ENCODE peak calls at places on chromosomes 5 and 9, in ten cellular contexts. R, D, C, Q, K, I, M, G, B and N are unnamed samples.

GRCh38 chr5:17895296-17896058 is 261.2 kb downstream of the TAF11L14 start:
- DNase-seq in Q (no peak), I (no peak), C (no peak), M (no peak), R (no peak), K (no peak), B (no peak), D (no peak), G (no peak), N (no peak)

GRCh38 chr5:40618926-40619325 is 60.8 kb upstream of the PTGER4 start:
- DNase-seq in Q (no peak), C (no peak), G (no peak), M (no peak), I (no peak), D (no peak), R (no peak), K (no peak), B (no peak), N (no peak)

GRCh38 chr5:139075066-139076050 is 122.8 kb downstream of the SIL1 start:
- DNase-seq in C (no peak), G (no peak), B (no peak), K (no peak), I (no peak), Q (no peak), M (no peak), D (no peak), R (no peak), N (no peak)

GRCh38 chr9:131747352-131747751 is 7.5 kb upstream of the RAPGEF1 start:
- DNase-seq in C (no peak), D (no peak), M (peak), R (no peak), B (no peak), K (no peak), G (no peak), I (peak), Q (no peak), N (no peak)

GRCh38 chr9:107870221-107870620 is 380.7 kb upstream of the KLF4 start:
- DNase-seq in R (no peak), D (no peak), G (no peak), K (no peak), B (no peak), I (no peak), M (no peak), C (no peak), Q (no peak), N (no peak)

GRCh38 chr5:17305964-17306725 is 88.7 kb downstream of the BASP1 start:
- DNase-seq in M (no peak), Q (peak), I (peak), R (no peak), C (peak), K (peak), G (no peak), B (no peak), D (no peak), N (no peak)

GRCh38 chr9:120927125-120928014 is 774 bp upstream of the TRAF1 start:
- DNase-seq in K (no peak), M (no peak), I (no peak), D (no peak), R (no peak), B (no peak), G (no peak), Q (no peak), C (no peak), N (no peak)

GRCh38 chr9:69324549-69325401 is at the start of gene ENTREP1:
- DNase-seq in R (no peak), C (peak), M (no peak), I (peak), D (peak), Q (peak), B (no peak), K (peak), G (peak), N (no peak)

GRCh38 chr5:144028644-144029043 is 141.8 kb downstream of the YIPF5 start:
- DNase-seq in G (no peak), C (no peak), Q (peak), D (no peak), I (peak), M (peak), R (no peak), B (no peak), K (no peak), N (no peak)

GRCh38 chr5:74309050-74309449 is 331.5 kb downstream of the ENC1 start:
- DNase-seq in B (no peak), G (no peak), C (no peak), R (no peak), K (no peak), M (no peak), D (no peak), I (no peak), Q (no peak), N (no peak)

GRCh38 chr5:145531038-145531734 is 304.0 kb downstream of the PRELID2 start:
- DNase-seq in B (no peak), M (peak), K (peak), R (no peak), Q (no peak), D (no peak), C (no peak), G (no peak), I (peak), N (no peak)

GRCh38 chr5:108345541-108346171 is 36.2 kb downstream of the FBXL17 start:
- DNase-seq in I (peak), M (no peak), G (no peak), Q (no peak), K (peak), D (no peak), B (no peak), C (no peak), R (peak), N (no peak)

GRCh38 chr5:151799407-151799806 is 27.7 kb downstream of the G3BP1 start:
- DNase-seq in K (no peak), M (no peak), B (no peak), D (no peak), I (no peak), C (no peak), Q (no peak), G (no peak), R (no peak), N (no peak)

GRCh38 chr9:14661421-14662059 is 31.7 kb downstream of the ZDHHC21 start:
- DNase-seq in M (no peak), R (peak), G (no peak), D (no peak), K (no peak), B (no peak), I (peak), Q (no peak), C (no peak), N (no peak)

GRCh38 chr9:134892221-134892620 is 11.6 kb downstream of the FCN2 start:
- DNase-seq in R (no peak), I (no peak), C (no peak), Q (no peak), K (no peak), B (peak), G (no peak), D (no peak), M (no peak), N (no peak)

GRCh38 chr9:134533850-134534585 is 107.6 kb upstream of the COL5A1 start:
- DNase-seq in C (no peak), D (no peak), I (no peak), K (no peak), R (no peak), Q (no peak), B (no peak), G (no peak), M (no peak), N (no peak)

GRCh38 chr9:98121096-98121495 is 2.1 kb upstream of the TRIM14 start:
- DNase-seq in D (no peak), K (peak), G (no peak), Q (no peak), B (no peak), I (peak), M (no peak), C (no peak), R (no peak), N (no peak)

GRCh38 chr5:33745101-33745770 is 146.6 kb downstream of the ADAMTS12 start:
- DNase-seq in I (no peak), B (no peak), Q (no peak), K (no peak), M (no peak), D (no peak), R (no peak), G (no peak), C (no peak), N (no peak)

GRCh38 chr9:117720555-117720954 is 16.4 kb downstream of the TLR4 start:
- DNase-seq in G (no peak), M (peak), Q (peak), D (no peak), K (no peak), R (no peak), C (no peak), B (no peak), I (no peak), N (no peak)

GRCh38 chr5:34476941-34477565 is 179.1 kb upstream of the RAI14 start:
- DNase-seq in B (peak), C (no peak), D (no peak), Q (no peak), G (no peak), M (no peak), I (no peak), K (no peak), R (no peak), N (no peak)

GRCh38 chr5:16980983-16981382 is 44.9 kb upstream of the MYO10 start:
- DNase-seq in M (no peak), K (no peak), G (no peak), I (no peak), R (no peak), B (no peak), Q (no peak), C (no peak), D (no peak), N (no peak)

GRCh38 chr9:18910435-18910834 is 122.6 kb downstream of the SAXO1 start:
- DNase-seq in K (no peak), G (no peak), R (no peak), B (no peak), M (no peak), Q (no peak), D (no peak), I (no peak), C (no peak), N (no peak)

GRCh38 chr9:117938896-117939295 is 234.7 kb downstream of the TLR4 start:
- DNase-seq in I (no peak), Q (no peak), G (no peak), C (no peak), R (no peak), D (no peak), M (no peak), K (no peak), B (no peak), N (no peak)

GRCh38 chr9:135247174-135247930 is 159.9 kb downstream of the OLFM1 start:
- DNase-seq in Q (no peak), I (no peak), K (no peak), D (no peak), C (no peak), B (no peak), M (no peak), G (no peak), R (no peak), N (no peak)

GRCh38 chr9:113131689-113132151 is 19.1 kb upstream of the SLC31A2 start:
- DNase-seq in B (no peak), I (peak), R (no peak), C (peak), D (peak), M (no peak), G (peak), Q (no peak), K (peak), N (no peak)

GRCh38 chr5:109759304-109759703 is 69.6 kb downstream of the MAN2A1 start:
- DNase-seq in G (no peak), C (no peak), I (peak), Q (no peak), D (no peak), M (no peak), B (no peak), R (no peak), K (no peak), N (no peak)

GRCh38 chr9:110140276-110140675 is 67.7 kb downstream of the C9orf152 start:
- DNase-seq in B (no peak), I (no peak), K (no peak), M (no peak), C (no peak), G (no peak), D (no peak), R (no peak), Q (no peak), N (no peak)

GRCh38 chr5:80242849-80243248 is 13.0 kb downstream of the SERINC5 start:
- DNase-seq in K (no peak), I (no peak), G (no peak), B (no peak), C (no peak), D (no peak), R (no peak), M (no peak), Q (no peak), N (no peak)

GRCh38 chr5:148005788-148006520 is 57.8 kb upstream of the SPINK5 start:
- DNase-seq in K (no peak), I (no peak), Q (no peak), C (no peak), B (no peak), G (peak), R (no peak), M (no peak), D (no peak), N (no peak)

GRCh38 chr5:73940026-73940425 is 314.0 kb downstream of the ARHGEF28 start:
- DNase-seq in R (no peak), D (no peak), G (no peak), B (peak), I (peak), C (no peak), K (no peak), M (no peak), Q (no peak), N (no peak)

GRCh38 chr5:15266841-15267240 is 233.1 kb upstream of the FBXL7 start:
- DNase-seq in G (no peak), D (no peak), R (no peak), I (no peak), Q (no peak), K (no peak), C (no peak), M (no peak), B (no peak), N (no peak)

GRCh38 chr9:127174386-127175318 is 52.2 kb upstream of the ANGPTL2 start:
- DNase-seq in D (no peak), B (no peak), M (no peak), R (no peak), Q (no peak), K (no peak), C (no peak), G (no peak), I (peak), N (no peak)

GRCh38 chr9:94865599-94866456 is 139.3 kb downstream of the AOPEP start:
- DNase-seq in D (no peak), G (no peak), R (no peak), C (no peak), B (no peak), K (no peak), Q (no peak), I (peak), M (peak), N (no peak)

GRCh38 chr5:169875091-169875727 is 105.1 kb downstream of the INSYN2B start:
- DNase-seq in D (no peak), I (no peak), B (no peak), Q (no peak), R (no peak), C (no peak), M (peak), K (no peak), G (no peak), N (no peak)

GRCh38 chr9:109476781-109477268 is 21.3 kb downstream of the PTPN3 start:
- DNase-seq in R (no peak), K (peak), C (no peak), Q (no peak), I (no peak), G (no peak), D (no peak), M (no peak), B (no peak), N (no peak)

GRCh38 chr9:33172256-33172678 is 5.1 kb upstream of the B4GALT1 start:
- DNase-seq in I (peak), B (no peak), D (no peak), G (no peak), C (no peak), R (no peak), M (no peak), K (no peak), Q (no peak), N (no peak)

GRCh38 chr9:73583590-73583989 is 431.9 kb downstream of the ANXA1 start:
- DNase-seq in K (peak), G (no peak), R (no peak), D (no peak), M (no peak), B (no peak), C (no peak), I (no peak), Q (no peak), N (no peak)

GRCh38 chr9:10062629-10063395 is 550.0 kb downstream of the PTPRD start:
- DNase-seq in K (peak), I (peak), B (no peak), Q (no peak), D (no peak), M (peak), C (no peak), R (no peak), G (no peak), N (no peak)

GRCh38 chr9:124409410-124409809 is 5.8 kb downstream of the PSMB7 start:
- DNase-seq in I (peak), G (no peak), Q (no peak), K (no peak), B (no peak), C (no peak), M (no peak), D (no peak), R (no peak), N (no peak)

DNA sequence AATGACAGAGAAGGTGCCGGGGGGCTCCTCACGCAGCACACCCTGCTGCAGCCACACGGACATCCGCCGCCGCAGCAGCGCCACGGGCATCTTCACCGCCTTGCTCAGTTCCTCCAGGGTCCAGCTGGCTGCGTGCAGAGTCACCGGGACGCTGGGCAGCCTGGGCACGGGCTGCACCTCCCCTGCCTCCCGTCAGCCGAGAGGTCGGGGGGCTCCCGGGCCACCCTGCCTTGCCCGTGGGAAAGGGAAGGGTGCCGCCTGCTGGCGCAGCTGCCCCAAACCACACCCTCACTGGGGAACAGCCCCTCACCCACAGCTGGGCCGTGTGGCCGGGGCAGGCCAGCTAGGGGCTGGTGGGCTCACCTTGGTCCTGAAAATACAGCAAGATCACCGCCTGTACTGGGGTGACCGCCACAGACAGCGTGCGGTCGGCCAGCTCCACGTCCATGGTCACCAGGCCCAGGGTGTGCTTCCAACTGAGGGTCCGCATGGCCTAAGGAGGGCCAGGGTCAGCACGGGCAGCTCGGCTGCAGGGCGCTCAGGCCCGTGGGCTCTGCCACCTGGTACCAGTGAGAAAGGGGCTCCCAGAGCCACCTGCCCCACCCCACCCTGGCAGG is 3.6 kb upstream of the TMEM210 start:
- DNase-seq in M (no peak), R (no peak), I (no peak), G (no peak), B (no peak), K (no peak), D (no peak), Q (no peak), C (no peak), N (no peak)
- TF ChIP-seq CTCF in M (no peak), R (peak), I (peak), G (no peak), B (no peak), K (peak), D (no peak), Q (peak), C (peak), N (no peak)

DNA sequence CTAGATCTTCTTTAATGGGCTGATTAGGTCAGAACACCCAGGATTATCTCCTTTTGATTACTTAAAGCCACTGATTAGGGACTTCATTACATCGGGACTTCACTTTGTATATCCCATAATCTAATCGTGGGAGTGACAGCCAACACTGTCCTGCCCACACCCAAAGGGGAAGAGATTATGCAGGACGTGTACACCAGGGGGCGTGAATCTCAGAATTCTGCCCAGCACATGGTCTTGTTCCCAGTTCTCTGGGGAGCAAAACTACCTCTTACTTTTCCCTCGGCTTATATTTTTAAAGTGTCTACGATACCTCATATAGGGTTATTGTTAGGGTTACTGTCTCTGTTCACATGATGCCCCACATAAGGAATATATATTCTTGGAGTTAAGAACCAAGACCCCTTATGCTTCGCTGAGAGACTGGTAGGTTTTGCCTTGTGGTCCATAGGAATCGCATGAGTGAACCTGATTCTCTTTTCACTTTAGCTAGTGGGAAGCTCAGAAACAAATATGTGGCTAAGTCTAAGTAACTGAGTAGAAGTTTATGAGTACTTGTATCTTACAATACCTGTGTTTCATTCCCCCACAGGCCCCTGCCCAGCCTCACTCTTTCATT is 192.7 kb downstream of the GNA14 start:
- DNase-seq in R (no peak), B (no peak), C (no peak), Q (no peak), D (peak), M (no peak), I (peak), G (no peak), K (peak), N (no peak)
- TF ChIP-seq CTCF in R (peak), B (peak), C (peak), Q (peak), D (peak), M (peak), I (peak), G (no peak), K (peak), N (no peak)

DNA sequence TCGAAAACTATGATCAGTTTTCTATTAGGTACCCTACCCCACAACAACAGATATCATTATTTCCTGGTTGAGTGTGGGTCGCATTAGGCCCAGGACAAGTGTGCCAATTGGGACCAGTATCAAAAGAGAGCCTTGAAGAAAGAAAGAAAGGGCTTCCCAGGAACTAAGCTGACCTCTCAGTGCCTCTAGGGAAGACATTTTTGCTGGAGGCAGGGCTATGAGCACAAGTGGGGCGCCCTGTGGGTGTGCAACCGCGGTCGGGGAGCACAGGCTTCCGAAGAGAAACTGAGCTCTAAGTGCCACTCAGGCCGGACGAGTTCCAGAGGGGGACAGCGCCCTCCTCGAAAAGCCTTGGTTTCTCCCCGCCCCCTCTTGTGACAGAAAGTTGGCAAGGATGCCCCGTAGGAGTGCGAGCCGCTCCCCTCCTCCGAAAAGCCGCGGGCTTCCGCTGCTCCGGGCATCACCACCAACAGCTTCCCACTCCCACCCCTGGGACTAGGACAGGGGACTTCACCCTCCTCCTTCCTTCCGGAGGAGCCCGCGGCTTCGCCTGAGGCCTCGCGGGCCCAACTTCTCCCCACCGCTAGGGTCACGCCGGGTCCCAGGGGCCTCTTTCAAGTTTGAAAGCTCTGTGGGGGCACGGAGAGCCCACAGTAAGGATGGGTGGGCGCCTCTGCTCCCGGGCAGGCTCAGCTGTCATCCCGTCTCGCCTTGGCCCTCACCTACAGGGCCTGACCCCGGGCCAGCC is 2.0 kb downstream of the NR2F1-AS1 start:
- DNase-seq in B (no peak), G (no peak), R (peak), D (no peak), K (no peak), I (peak), C (no peak), Q (peak), M (no peak), N (no peak)
- TF ChIP-seq CTCF in B (no peak), G (no peak), R (no peak), D (no peak), K (no peak), I (peak), C (peak), Q (no peak), M (peak), N (no peak)

GRCh38 chr5:171162165-171162564 is 146.9 kb upstream of the TLX3 start:
- DNase-seq in G (no peak), B (no peak), M (no peak), I (no peak), C (no peak), R (no peak), K (no peak), D (no peak), Q (no peak), N (no peak)

GRCh38 chr5:171166766-171167165 is 142.3 kb upstream of the TLX3 start:
- DNase-seq in Q (no peak), M (no peak), B (no peak), G (no peak), C (no peak), K (no peak), I (no peak), R (no peak), D (no peak), N (no peak)

GRCh38 chr5:171157775-171158174 is 151.3 kb upstream of the TLX3 start:
- DNase-seq in I (no peak), B (no peak), Q (no peak), D (no peak), K (no peak), G (no peak), R (no peak), C (no peak), M (no peak), N (no peak)

GRCh38 chr5:171158581-171158980 is 150.5 kb upstream of the TLX3 start:
- DNase-seq in K (peak), B (no peak), D (no peak), G (no peak), R (no peak), C (no peak), Q (no peak), I (no peak), M (no peak), N (no peak)

GRCh38 chr5:171162602-171163001 is 146.4 kb upstream of the TLX3 start:
- DNase-seq in C (no peak), D (peak), I (peak), Q (no peak), K (peak), R (peak), B (no peak), M (no peak), G (peak), N (no peak)
- TF ChIP-seq CTCF in C (peak), D (peak), I (peak), Q (no peak), K (peak), R (peak), B (no peak), M (peak), G (peak), N (no peak)